ENCODE peak calls at places on chromosomes 2 and 18, in six cellular contexts. M is stimulated activated CD4-positive, alpha-beta T cell treated with anti-CD3 and anti-CD28 coated beads, Interleukin-1b, Interleukin-23, amount 100 ng/mL, for 24 hours; D is AG04450; A is coronary artery; I is COR-L47; R is WTC11. F is an unnamed sample.

GRCh38 chr2:226649201-226649600 is 150.4 kb downstream of the IRS1 start:
- DNase-seq in A (no peak), I (no peak), D (no peak), M (no peak), R (no peak), F (no peak)

GRCh38 chr2:139949242-139949972 is 1169.2 kb upstream of the NXPH2 start:
- DNase-seq in M (no peak), R (no peak), D (no peak), A (no peak), I (no peak), F (no peak)

GRCh38 chr2:215826838-215827441 is 186.4 kb downstream of the MREG start:
- DNase-seq in I (no peak), M (no peak), R (no peak), A (no peak), D (no peak), F (no peak)

GRCh38 chr2:38750793-38751042 is 443 bp downstream of the SRSF7 start:
- DNase-seq in D (no peak), R (peak; percentile 52), M (peak; percentile 49), I (peak; percentile 46), A (no peak), F (no peak)

GRCh38 chr2:74387346-74387745 is 7.2 kb upstream of the DCTN1 start:
- DNase-seq in A (no peak), R (no peak), M (no peak), I (no peak), D (no peak), F (no peak)

GRCh38 chr2:163556511-163556910 is 179.3 kb downstream of the FIGN start:
- DNase-seq in R (no peak), A (no peak), D (no peak), M (no peak), I (no peak), F (no peak)

GRCh38 chr18:15165048-15165447 is 417.1 kb downstream of the ANKRD30B start:
- DNase-seq in R (no peak), A (peak; percentile 5), M (no peak), D (no peak), I (no peak), F (no peak)

GRCh38 chr18:49813071-49813320 is 337 bp downstream of the ACAA2 start:
- DNase-seq in A (no peak), I (no peak), M (no peak), R (peak; percentile 30), D (no peak), F (no peak)

GRCh38 chr2:164114937-164115336 is 379.1 kb upstream of the FIGN start:
- DNase-seq in D (no peak), A (no peak), R (no peak), I (no peak), M (no peak), F (no peak)

GRCh38 chr18:54717673-54718435 is 110.4 kb upstream of the RAB27B start:
- DNase-seq in R (peak; percentile 66), M (no peak), D (no peak), A (no peak), I (peak; percentile 17), F (peak; percentile 12)